ENCODE peak calls at places on chromosomes 12 and 14, in eight cellular contexts. K is cardiac muscle cell; G is NCI-H2029 treated with DMSO at 0.1 percent for 48 hours; N is renal cortical epithelial cell; U is posterior cingulate gyrus; V is RPMI7951; P is amniotic stem cell; Y is stimulated activated CD8-positive, alpha-beta memory T cell treated with anti-CD3 and anti-CD28 coated beads, Interleukin-4, amount 100 ng/mL, for 4 hours. Z is an unnamed sample.

GRCh38 chr14:74324945-74325361 is 22.2 kb upstream of the ABCD4 start:
- DNase-seq in K (peak), G (no peak), N (peak), U (peak), V (peak), P (peak), Y (no peak), Z (no peak)

GRCh38 chr12:104748790-104749189 is 209.3 kb downstream of the SLC41A2 start:
- DNase-seq in K (no peak), G (no peak), N (no peak), U (no peak), V (peak), P (no peak), Y (no peak), Z (no peak)

GRCh38 chr12:43744826-43745225 is 13.8 kb downstream of the PUS7L start:
- DNase-seq in K (no peak), G (no peak), N (no peak), U (no peak), V (no peak), P (no peak), Y (no peak), Z (no peak)

GRCh38 chr12:117042171-117042809 is 56.9 kb downstream of the TESC start:
- DNase-seq in K (peak), G (no peak), N (no peak), U (peak), V (peak), P (no peak), Y (no peak), Z (no peak)

GRCh38 chr14:75295061-75295461 is 16.4 kb downstream of the FOS start:
- DNase-seq in K (peak), G (no peak), N (peak), U (peak), V (peak), P (peak), Y (no peak), Z (no peak)

GRCh38 chr14:61544448-61545202 is 150.7 kb upstream of the HIF1A start:
- DNase-seq in K (no peak), G (no peak), N (no peak), U (peak), V (no peak), P (no peak), Y (no peak), Z (no peak)

GRCh38 chr12:2628401-2628800 is 166.4 kb upstream of the FKBP4 start:
- DNase-seq in K (no peak), G (no peak), N (no peak), U (no peak), V (no peak), P (no peak), Y (no peak), Z (no peak)

GRCh38 chr12:49672351-49673181 is 34.6 kb downstream of the FMNL3 start:
- DNase-seq in K (no peak), G (no peak), N (no peak), U (no peak), V (no peak), P (no peak), Y (no peak), Z (no peak)

GRCh38 chr14:52063107-52063506 is 5.8 kb downstream of the NID2 start:
- DNase-seq in K (peak), G (no peak), N (no peak), U (no peak), V (no peak), P (no peak), Y (no peak), Z (no peak)

GRCh38 chr14:51208982-51209381 is 31.1 kb upstream of the TMX1 start:
- DNase-seq in K (no peak), G (peak), N (no peak), U (no peak), V (no peak), P (no peak), Y (no peak), Z (no peak)

GRCh38 chr14:99436247-99437180 is 44.1 kb downstream of the SETD3 start:
- DNase-seq in K (no peak), G (no peak), N (peak), U (no peak), V (no peak), P (no peak), Y (no peak), Z (peak)

GRCh38 chr12:2826721-2827515 is 7.9 kb downstream of the NRIP2 start:
- DNase-seq in K (no peak), G (no peak), N (no peak), U (peak), V (no peak), P (no peak), Y (no peak), Z (no peak)

GRCh38 chr14:30553311-30553989 is 5.5 kb upstream of the G2E3 start:
- DNase-seq in K (no peak), G (no peak), N (peak), U (no peak), V (peak), P (no peak), Y (no peak), Z (no peak)

GRCh38 chr14:79111963-79112362 is 941.8 kb downstream of the NRXN3 start:
- DNase-seq in K (no peak), G (no peak), N (no peak), U (no peak), V (no peak), P (no peak), Y (no peak), Z (no peak)

GRCh38 chr12:69662764-69663163 is 36.3 kb downstream of the BEST3 start:
- DNase-seq in K (no peak), G (no peak), N (peak), U (no peak), V (no peak), P (no peak), Y (no peak), Z (no peak)

GRCh38 chr14:89753828-89754439 is 200.6 kb downstream of the EFCAB11 start:
- DNase-seq in K (no peak), G (no peak), N (no peak), U (no peak), V (no peak), P (no peak), Y (no peak), Z (no peak)

GRCh38 chr12:116389990-116390655 is 112.6 kb upstream of the MED13L start:
- DNase-seq in K (no peak), G (no peak), N (peak), U (no peak), V (peak), P (peak), Y (no peak), Z (peak)

GRCh38 chr14:36519431-36520321 is at the start of gene NKX2-1:
- DNase-seq in K (no peak), G (no peak), N (no peak), U (peak), V (no peak), P (no peak), Y (no peak), Z (no peak)

GRCh38 chr12:88451254-88451653 is 129.0 kb downstream of the KITLG start:
- DNase-seq in K (no peak), G (no peak), N (no peak), U (no peak), V (no peak), P (no peak), Y (no peak), Z (no peak)

GRCh38 chr12:103348935-103349334 is 146.8 kb downstream of the C12orf42 start:
- DNase-seq in K (no peak), G (no peak), N (no peak), U (no peak), V (no peak), P (no peak), Y (no peak), Z (no peak)

GRCh38 chr14:53306926-53307325 is 153.8 kb upstream of the DDHD1 start:
- DNase-seq in K (no peak), G (no peak), N (peak), U (peak), V (peak), P (no peak), Y (no peak), Z (no peak)

GRCh38 chr14:29310757-29311156 is 544.2 kb downstream of the FOXG1 start:
- DNase-seq in K (no peak), G (no peak), N (peak), U (no peak), V (peak), P (peak), Y (no peak), Z (no peak)

GRCh38 chr12:26896913-26897312 is 40.9 kb downstream of the INTS13 start:
- DNase-seq in K (no peak), G (no peak), N (no peak), U (no peak), V (no peak), P (no peak), Y (no peak), Z (no peak)

GRCh38 chr12:47276253-47277070 is 196.7 kb upstream of the AMIGO2 start:
- DNase-seq in K (no peak), G (no peak), N (peak), U (no peak), V (peak), P (no peak), Y (peak), Z (no peak)

GRCh38 chr12:68630050-68630449 is 19.4 kb downstream of the RAP1B start:
- DNase-seq in K (peak), G (no peak), N (peak), U (no peak), V (no peak), P (no peak), Y (no peak), Z (no peak)

GRCh38 chr12:121238604-121239334 is 28.8 kb downstream of the P2RX4 start:
- DNase-seq in K (no peak), G (peak), N (no peak), U (no peak), V (no peak), P (no peak), Y (no peak), Z (no peak)

GRCh38 chr12:65098364-65098763 is 22.7 kb downstream of the WIF1 start:
- DNase-seq in K (no peak), G (no peak), N (no peak), U (no peak), V (peak), P (no peak), Y (no peak), Z (no peak)

GRCh38 chr14:22651586-22651985 is 7.4 kb upstream of the OR6J1 start:
- DNase-seq in K (no peak), G (no peak), N (no peak), U (no peak), V (no peak), P (no peak), Y (no peak), Z (no peak)

GRCh38 chr12:131139363-131140068 is 185.8 kb downstream of the ADGRD1 start:
- DNase-seq in K (no peak), G (no peak), N (no peak), U (peak), V (no peak), P (no peak), Y (no peak), Z (no peak)

GRCh38 chr12:123571343-123571813 is 13.0 kb upstream of the TMED2 start:
- DNase-seq in K (peak), G (no peak), N (peak), U (peak), V (peak), P (no peak), Y (no peak), Z (no peak)

GRCh38 chr12:68327896-68328295 is 4.3 kb downstream of the MDM1 start:
- DNase-seq in K (no peak), G (no peak), N (no peak), U (no peak), V (no peak), P (no peak), Y (no peak), Z (no peak)

GRCh38 chr12:126627596-126627995 is 1562.4 kb downstream of the AACS start:
- DNase-seq in K (no peak), G (no peak), N (no peak), U (no peak), V (no peak), P (no peak), Y (no peak), Z (no peak)

GRCh38 chr12:132485619-132486018 is 4.3 kb upstream of the FBRSL1 start:
- DNase-seq in K (no peak), G (no peak), N (no peak), U (peak), V (no peak), P (no peak), Y (no peak), Z (no peak)

GRCh38 chr14:92452471-92452870 is 61.1 kb upstream of the RIN3 start:
- DNase-seq in K (no peak), G (no peak), N (no peak), U (peak), V (no peak), P (no peak), Y (no peak), Z (no peak)